ENCODE peak calls at places on chromosomes 11 and 22, in five cellular contexts. H is fibroblast of the aortic adventitia, R is lower lobe of right lung, L is HS-27A, Q is left lobe of liver. W is an unnamed sample.

GRCh38 chr11:123630126-123630531 is 24.3 kb downstream of the SCN3B start:
- DNase-seq in H (peak; percentile 33), R (no peak), L (no peak), Q (no peak), W (no peak)

GRCh38 chr11:121800704-121801516 is 315.1 kb downstream of the BLID start:
- DNase-seq in H (peak; percentile 66), R (no peak), L (no peak), Q (no peak), W (peak; percentile 6)

GRCh38 chr11:35237860-35238715 is 99.1 kb downstream of the CD44 start:
- DNase-seq in H (no peak), R (no peak), L (no peak), Q (no peak), W (no peak)

GRCh38 chr11:250740-251299 is 14.0 kb downstream of the PSMD13 start:
- DNase-seq in H (peak; percentile 58), R (peak; percentile 77), L (no peak), Q (peak; percentile 54), W (peak; percentile 39)

GRCh38 chr22:36330655-36331305 is 57.0 kb downstream of the MYH9 start:
- DNase-seq in H (peak; percentile 77), R (no peak), L (peak; percentile 77), Q (no peak), W (peak; percentile 34)

GRCh38 chr22:30252411-30253204 is 6.0 kb upstream of the LIF start:
- DNase-seq in H (no peak), R (no peak), L (no peak), Q (no peak), W (no peak)

GRCh38 chr11:131514062-131514461 is 143.6 kb downstream of the NTM start:
- DNase-seq in H (no peak), R (no peak), L (no peak), Q (no peak), W (no peak)

GRCh38 chr11:40273192-40273732 is 1186.2 kb downstream of the LRRC4C start:
- DNase-seq in H (no peak), R (no peak), L (no peak), Q (no peak), W (no peak)